ENCODE peak calls at places on chromosomes 2 and 18, in eight cellular contexts. One of them, this sample, is unnamed.

GRCh38 chr2:64792310-64792709 is 138.6 kb upstream of the SERTAD2 start:
- DNase-seq in heart left ventricle: no peak
- DNase-seq in spleen: no peak
- DNase-seq in Peyer's patch: no peak
- DNase-seq in IMR-90: peak
- DNase-seq in A549: no peak
- DNase-seq in HCT116: no peak
- DNase-seq in transverse colon: no peak
- DNase-seq in this sample: no peak

GRCh38 chr2:190856985-190857384 is 23.6 kb upstream of the GLS start:
- DNase-seq in A549: no peak
- DNase-seq in Peyer's patch: no peak
- DNase-seq in heart left ventricle: no peak
- DNase-seq in IMR-90: no peak
- DNase-seq in spleen: no peak
- DNase-seq in HCT116: no peak
- DNase-seq in transverse colon: no peak
- DNase-seq in this sample: peak

GRCh38 chr2:22970991-22971390 is 414.0 kb upstream of the KLHL29 start:
- DNase-seq in IMR-90: no peak
- DNase-seq in Peyer's patch: no peak
- DNase-seq in spleen: no peak
- DNase-seq in transverse colon: no peak
- DNase-seq in A549: no peak
- DNase-seq in heart left ventricle: no peak
- DNase-seq in HCT116: no peak
- DNase-seq in this sample: no peak

GRCh38 chr2:170218456-170218855 is 40.5 kb downstream of the MYO3B start:
- DNase-seq in heart left ventricle: no peak
- DNase-seq in A549: no peak
- DNase-seq in HCT116: no peak
- DNase-seq in Peyer's patch: no peak
- DNase-seq in spleen: no peak
- DNase-seq in transverse colon: no peak
- DNase-seq in IMR-90: no peak
- DNase-seq in this sample: no peak

GRCh38 chr18:36899289-36899688 is 70.4 kb downstream of the KIAA1328 start:
- DNase-seq in A549: peak
- DNase-seq in spleen: no peak
- DNase-seq in heart left ventricle: no peak
- DNase-seq in IMR-90: peak
- DNase-seq in transverse colon: no peak
- DNase-seq in HCT116: peak
- DNase-seq in Peyer's patch: no peak
- DNase-seq in this sample: peak

GRCh38 chr18:36813753-36814130 is 15.1 kb downstream of the TPGS2 start:
- DNase-seq in A549: no peak
- DNase-seq in heart left ventricle: no peak
- DNase-seq in HCT116: no peak
- DNase-seq in spleen: no peak
- DNase-seq in IMR-90: no peak
- DNase-seq in transverse colon: no peak
- DNase-seq in Peyer's patch: no peak
- DNase-seq in this sample: no peak

GRCh38 chr2:233945146-233945545 is 28.0 kb downstream of the TRPM8 start:
- DNase-seq in IMR-90: no peak
- DNase-seq in heart left ventricle: no peak
- DNase-seq in Peyer's patch: no peak
- DNase-seq in A549: no peak
- DNase-seq in spleen: no peak
- DNase-seq in HCT116: no peak
- DNase-seq in transverse colon: no peak
- DNase-seq in this sample: no peak

GRCh38 chr18:23141022-23141999 is 6.0 kb downstream of the CABLES1 start:
- DNase-seq in IMR-90: no peak
- DNase-seq in HCT116: no peak
- DNase-seq in spleen: no peak
- DNase-seq in A549: no peak
- DNase-seq in Peyer's patch: peak
- DNase-seq in heart left ventricle: no peak
- DNase-seq in transverse colon: peak
- DNase-seq in this sample: no peak

GRCh38 chr2:9519250-9519649 is 36.4 kb downstream of the ADAM17 start:
- DNase-seq in heart left ventricle: no peak
- DNase-seq in IMR-90: peak
- DNase-seq in HCT116: no peak
- DNase-seq in spleen: no peak
- DNase-seq in transverse colon: no peak
- DNase-seq in Peyer's patch: no peak
- DNase-seq in A549: no peak
- DNase-seq in this sample: no peak

GRCh38 chr2:211611061-211611518 is 927.5 kb downstream of the ERBB4 start:
- DNase-seq in Peyer's patch: no peak
- DNase-seq in A549: no peak
- DNase-seq in heart left ventricle: no peak
- DNase-seq in spleen: no peak
- DNase-seq in transverse colon: no peak
- DNase-seq in IMR-90: no peak
- DNase-seq in HCT116: no peak
- DNase-seq in this sample: peak

GRCh38 chr2:32904711-32905110 is 42.0 kb upstream of the LTBP1 start:
- DNase-seq in HCT116: no peak
- DNase-seq in heart left ventricle: no peak
- DNase-seq in Peyer's patch: no peak
- DNase-seq in spleen: no peak
- DNase-seq in A549: no peak
- DNase-seq in IMR-90: no peak
- DNase-seq in transverse colon: no peak
- DNase-seq in this sample: no peak

GRCh38 chr2:45028276-45028675 is 19.0 kb upstream of the SIX2 start:
- DNase-seq in HCT116: no peak
- DNase-seq in heart left ventricle: no peak
- DNase-seq in spleen: no peak
- DNase-seq in IMR-90: no peak
- DNase-seq in Peyer's patch: no peak
- DNase-seq in A549: no peak
- DNase-seq in transverse colon: no peak
- DNase-seq in this sample: no peak

GRCh38 chr2:224334083-224334482 is 67.8 kb downstream of the FAM124B start:
- DNase-seq in transverse colon: no peak
- DNase-seq in Peyer's patch: no peak
- DNase-seq in IMR-90: no peak
- DNase-seq in HCT116: no peak
- DNase-seq in heart left ventricle: no peak
- DNase-seq in A549: no peak
- DNase-seq in spleen: no peak
- DNase-seq in this sample: no peak

DNA sequence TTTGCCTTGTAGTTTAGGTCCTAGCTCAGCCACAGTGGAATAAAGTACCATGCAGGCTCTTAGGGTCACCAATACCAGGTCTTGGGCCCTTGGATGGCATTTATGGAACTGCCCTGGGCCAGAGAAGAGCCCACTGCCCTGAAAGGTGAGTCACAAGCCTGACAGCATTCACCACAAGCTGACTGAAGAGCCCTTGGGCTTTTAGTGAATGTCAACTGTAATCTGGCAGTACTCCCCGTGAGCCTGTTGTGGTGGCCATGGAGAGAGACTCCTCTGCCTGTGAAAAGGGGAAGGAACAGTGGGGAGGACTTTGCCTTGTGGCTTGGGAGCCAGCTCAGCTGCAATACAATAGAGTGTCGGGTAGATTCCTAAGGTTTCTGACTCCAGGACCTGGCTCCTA is 1389.7 kb downstream of the DSC3 start:
- DNase-seq in transverse colon: no peak
- DNase-seq in A549: no peak
- DNase-seq in spleen: no peak
- DNase-seq in IMR-90: no peak
- DNase-seq in Peyer's patch: no peak
- DNase-seq in HCT116: no peak
- DNase-seq in heart left ventricle: no peak
- DNase-seq in this sample: peak
- TF ChIP-seq POLR2A in transverse colon: no peak
- TF ChIP-seq POLR2A in A549: no peak
- TF ChIP-seq POLR2A in spleen: no peak
- TF ChIP-seq POLR2A in IMR-90: no peak
- TF ChIP-seq POLR2A in Peyer's patch: no peak
- TF ChIP-seq POLR2A in HCT116: no peak
- TF ChIP-seq POLR2A in heart left ventricle: no peak
- TF ChIP-seq POLR2A in this sample: no peak

DNA sequence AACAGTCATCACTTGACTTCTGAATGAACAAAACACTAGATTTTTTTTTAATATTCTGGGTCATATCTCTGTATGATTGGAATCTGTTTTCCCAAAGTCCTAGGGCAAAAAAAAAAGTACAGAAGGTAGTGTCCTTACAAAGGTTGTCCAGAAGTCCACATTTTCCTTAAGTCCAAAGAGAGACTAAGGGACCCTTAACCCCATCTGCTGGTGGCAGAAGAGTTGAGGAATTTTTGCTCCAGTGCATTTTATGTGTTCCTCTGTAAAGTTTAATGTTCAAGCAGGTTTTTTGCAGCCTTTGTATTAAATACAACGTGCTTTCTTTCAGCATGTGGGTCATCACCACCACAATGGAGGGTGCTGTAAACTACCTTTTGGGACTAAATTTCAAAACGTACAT is 215.9 kb downstream of the SP3 start:
- DNase-seq in HCT116: peak
- DNase-seq in transverse colon: no peak
- DNase-seq in A549: peak
- DNase-seq in spleen: no peak
- DNase-seq in IMR-90: peak
- DNase-seq in Peyer's patch: no peak
- DNase-seq in heart left ventricle: no peak
- DNase-seq in this sample: peak
- TF ChIP-seq CTCF in HCT116: peak
- TF ChIP-seq CTCF in transverse colon: peak
- TF ChIP-seq CTCF in A549: peak
- TF ChIP-seq CTCF in spleen: no peak
- TF ChIP-seq CTCF in IMR-90: peak
- TF ChIP-seq CTCF in Peyer's patch: peak
- TF ChIP-seq CTCF in heart left ventricle: peak
- TF ChIP-seq CTCF in this sample: no peak

GRCh38 chr2:231710751-231711676 is 2.7 kb downstream of the PTMA start:
- DNase-seq in HCT116: no peak
- DNase-seq in IMR-90: no peak
- DNase-seq in transverse colon: peak
- DNase-seq in heart left ventricle: peak
- DNase-seq in A549: no peak
- DNase-seq in spleen: peak
- DNase-seq in Peyer's patch: peak
- DNase-seq in this sample: peak

GRCh38 chr2:231708050-231708772 is at the start of gene PTMA:
- DNase-seq in transverse colon: peak
- DNase-seq in Peyer's patch: peak
- DNase-seq in HCT116: peak
- DNase-seq in heart left ventricle: peak
- DNase-seq in A549: peak
- DNase-seq in spleen: peak
- DNase-seq in IMR-90: peak
- DNase-seq in this sample: peak

GRCh38 chr2:231708773-231709635 is 679 bp downstream of the PTMA start:
- DNase-seq in heart left ventricle: peak
- DNase-seq in Peyer's patch: peak
- DNase-seq in HCT116: no peak
- DNase-seq in IMR-90: peak
- DNase-seq in spleen: peak
- DNase-seq in transverse colon: peak
- DNase-seq in A549: no peak
- DNase-seq in this sample: peak

GRCh38 chr2:231709981-231710750 is 1.8 kb downstream of the PTMA start:
- DNase-seq in heart left ventricle: peak
- DNase-seq in HCT116: no peak
- DNase-seq in A549: peak
- DNase-seq in transverse colon: peak
- DNase-seq in IMR-90: peak
- DNase-seq in Peyer's patch: peak
- DNase-seq in spleen: peak
- DNase-seq in this sample: peak

GRCh38 chr2:231709636-231709980 is 1.3 kb downstream of the PTMA start:
- DNase-seq in A549: no peak
- DNase-seq in spleen: peak
- DNase-seq in HCT116: no peak
- DNase-seq in Peyer's patch: peak
- DNase-seq in transverse colon: peak
- DNase-seq in heart left ventricle: peak
- DNase-seq in IMR-90: no peak
- DNase-seq in this sample: peak
- TF ChIP-seq POLR2A in A549: no peak
- TF ChIP-seq POLR2A in spleen: no peak
- TF ChIP-seq POLR2A in HCT116: no peak
- TF ChIP-seq POLR2A in Peyer's patch: no peak
- TF ChIP-seq POLR2A in transverse colon: no peak
- TF ChIP-seq POLR2A in heart left ventricle: no peak
- TF ChIP-seq POLR2A in IMR-90: no peak
- TF ChIP-seq POLR2A in this sample: no peak

GRCh38 chr18:11845653-11846052 is 5.6 kb upstream of the CHMP1B start:
- DNase-seq in HCT116: no peak
- DNase-seq in IMR-90: no peak
- DNase-seq in A549: no peak
- DNase-seq in transverse colon: no peak
- DNase-seq in heart left ventricle: no peak
- DNase-seq in Peyer's patch: no peak
- DNase-seq in spleen: no peak
- DNase-seq in this sample: no peak

GRCh38 chr18:11839556-11839955 is 11.7 kb upstream of the CHMP1B start:
- DNase-seq in HCT116: no peak
- DNase-seq in IMR-90: no peak
- DNase-seq in A549: no peak
- DNase-seq in transverse colon: no peak
- DNase-seq in heart left ventricle: no peak
- DNase-seq in spleen: no peak
- DNase-seq in Peyer's patch: no peak
- DNase-seq in this sample: no peak

GRCh38 chr18:11834772-11835171 is 16.4 kb upstream of the CHMP1B start:
- DNase-seq in A549: no peak
- DNase-seq in heart left ventricle: no peak
- DNase-seq in Peyer's patch: no peak
- DNase-seq in transverse colon: no peak
- DNase-seq in HCT116: no peak
- DNase-seq in spleen: no peak
- DNase-seq in IMR-90: no peak
- DNase-seq in this sample: no peak

GRCh38 chr18:11842562-11842961 is 8.7 kb upstream of the CHMP1B start:
- DNase-seq in IMR-90: no peak
- DNase-seq in Peyer's patch: no peak
- DNase-seq in spleen: no peak
- DNase-seq in transverse colon: no peak
- DNase-seq in HCT116: no peak
- DNase-seq in heart left ventricle: no peak
- DNase-seq in A549: no peak
- DNase-seq in this sample: no peak

DNA sequence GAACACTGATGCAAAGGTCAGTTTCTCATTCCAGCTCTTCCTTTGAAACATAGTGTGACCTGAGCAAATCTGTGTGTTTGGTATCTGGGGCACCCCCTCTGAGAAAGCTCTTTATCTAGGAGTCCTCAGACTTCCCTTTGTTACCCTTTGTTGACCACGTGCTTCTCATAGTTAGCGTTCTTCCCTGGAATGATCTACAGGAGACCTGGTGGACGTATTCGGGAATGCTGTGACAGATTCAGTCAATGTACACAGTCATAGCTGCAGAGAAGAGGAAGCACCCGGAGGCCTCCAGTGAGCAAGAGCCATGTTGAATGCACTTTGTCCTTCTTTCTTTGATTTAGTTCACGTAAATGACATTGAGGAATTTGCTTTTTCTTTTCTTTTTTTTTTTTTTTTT is 10.7 kb upstream of the CHMP1B start:
- DNase-seq in heart left ventricle: no peak
- DNase-seq in HCT116: no peak
- DNase-seq in Peyer's patch: no peak
- DNase-seq in spleen: no peak
- DNase-seq in A549: no peak
- DNase-seq in transverse colon: no peak
- DNase-seq in IMR-90: no peak
- DNase-seq in this sample: no peak
- TF ChIP-seq CTCF in heart left ventricle: no peak
- TF ChIP-seq CTCF in HCT116: no peak
- TF ChIP-seq CTCF in Peyer's patch: no peak
- TF ChIP-seq CTCF in spleen: no peak
- TF ChIP-seq CTCF in A549: no peak
- TF ChIP-seq CTCF in transverse colon: no peak
- TF ChIP-seq CTCF in IMR-90: no peak
- TF ChIP-seq CTCF in this sample: no peak